ENCODE peak calls at places on chromosomes 2 and 18, in seven cellular contexts. A is NT2/D1; K is pancreas; H is right atrium auricular region; P is naive thymus-derived CD4-positive, alpha-beta T cell; Y is AG04450; Z is aorta. E is an unnamed sample.

GRCh38 chr18:58848685-58849084 is 16.0 kb upstream of the ZNF532 start:
- DNase-seq in K (no peak), P (no peak), Y (no peak), A (no peak), Z (no peak), H (no peak), E (no peak)

GRCh38 chr2:1748741-1749488 is 4.6 kb upstream of the PXDN start:
- DNase-seq in Y (no peak), A (no peak), H (peak; percentile 54), Z (no peak), K (peak; percentile 30), P (no peak), E (no peak)

GRCh38 chr2:9657731-9658130 is 26.9 kb upstream of the YWHAQ start:
- DNase-seq in H (no peak), Y (no peak), A (no peak), Z (no peak), K (no peak), P (no peak), E (no peak)

GRCh38 chr2:113979172-113980128 is 89.6 kb downstream of the ACTR3 start:
- DNase-seq in K (peak; percentile 55), Y (no peak), Z (no peak), A (peak; percentile 39), H (no peak), P (peak; percentile 19), E (peak; percentile 22)

GRCh38 chr2:2827691-2828315 is 496.7 kb upstream of the MYT1L start:
- DNase-seq in K (no peak), Y (no peak), A (no peak), Z (no peak), P (no peak), H (peak; percentile 54), E (no peak)

GRCh38 chr2:175734679-175735078 is 267.4 kb downstream of the LNPK start:
- DNase-seq in Y (no peak), P (no peak), K (no peak), A (no peak), Z (no peak), H (no peak), E (peak; percentile 8)

GRCh38 chr2:71603311-71603794 is 150.0 kb downstream of the DYSF start:
- DNase-seq in K (peak; percentile 39), A (no peak), Y (no peak), Z (peak; percentile 49), P (no peak), H (peak; percentile 67), E (no peak)

GRCh38 chr2:288002-288742 is at the start of gene ALKAL2:
- DNase-seq in P (no peak), Y (no peak), Z (no peak), H (no peak), A (no peak), K (peak; percentile 67), E (no peak)

GRCh38 chr2:39730276-39730675 is 48.8 kb downstream of the THUMPD2 start:
- DNase-seq in A (no peak), H (no peak), K (no peak), P (no peak), Y (no peak), Z (no peak), E (no peak)

GRCh38 chr2:212282596-212283330 is 255.8 kb downstream of the ERBB4 start:
- DNase-seq in Y (no peak), Z (no peak), P (no peak), K (no peak), A (no peak), H (no peak), E (no peak)

GRCh38 chr2:109287413-109287812 is 158.4 kb downstream of the SH3RF3 start:
- DNase-seq in Y (no peak), K (no peak), P (no peak), Z (peak; percentile 6), H (no peak), A (no peak), E (no peak)

GRCh38 chr18:66838340-66838987 is 234.6 kb upstream of the CDH19 start:
- DNase-seq in P (no peak), Y (no peak), H (peak; percentile 63), K (no peak), A (no peak), Z (no peak), E (no peak)

GRCh38 chr2:70385204-70385603 is 83.3 kb upstream of the FAM136A start:
- DNase-seq in Z (no peak), H (no peak), A (no peak), Y (no peak), P (no peak), K (no peak), E (no peak)

GRCh38 chr2:171160630-171161424 is at the start of gene TLK1:
- DNase-seq in Z (peak; percentile 80), K (peak; percentile 88), Y (peak; percentile 29), A (no peak), P (peak; percentile 78), H (peak; percentile 66), E (peak; percentile 67)

GRCh38 chr2:1625281-1626001 is 118.9 kb downstream of the PXDN start:
- DNase-seq in Y (peak; percentile 37), A (peak; percentile 36), P (no peak), K (no peak), H (no peak), Z (peak; percentile 42), E (no peak)

GRCh38 chr2:22497789-22498188 is 887.2 kb upstream of the KLHL29 start:
- DNase-seq in Z (no peak), K (no peak), A (no peak), Y (no peak), H (no peak), P (no peak), E (no peak)

GRCh38 chr2:106885326-106885725 is 641 bp downstream of the ST6GAL2 start:
- DNase-seq in P (no peak), A (no peak), Y (no peak), K (no peak), Z (no peak), H (no peak), E (no peak)

GRCh38 chr2:127698553-127699355 is 2.5 kb upstream of the SFT2D3 start:
- DNase-seq in A (no peak), H (no peak), K (no peak), Z (no peak), Y (no peak), P (no peak), E (no peak)

GRCh38 chr18:26003391-26003790 is 87.0 kb downstream of the SS18 start:
- DNase-seq in Y (no peak), A (no peak), H (no peak), Z (no peak), P (no peak), K (no peak), E (peak; percentile 4)

GRCh38 chr2:234502285-234502918 is 5.5 kb upstream of the ARL4C start:
- DNase-seq in H (no peak), Z (no peak), P (no peak), A (no peak), Y (peak; percentile 60), K (no peak), E (no peak)

GRCh38 chr2:127134833-127135830 is 28.2 kb upstream of the BIN1 start:
- DNase-seq in K (no peak), H (peak; percentile 56), Z (peak; percentile 71), P (no peak), Y (no peak), A (no peak), E (peak; percentile 61)

GRCh38 chr18:37497836-37498518 is 67.6 kb downstream of the CELF4 start:
- DNase-seq in Z (no peak), P (no peak), Y (no peak), K (no peak), H (no peak), A (no peak), E (no peak)

GRCh38 chr2:46914578-46915230 is 902 bp downstream of the MCFD2 start:
- DNase-seq in Z (no peak), H (no peak), A (no peak), Y (no peak), P (peak; percentile 11), K (no peak), E (no peak)

GRCh38 chr2:218219934-218220333 is 2.9 kb downstream of the ARPC2 start:
- DNase-seq in P (no peak), H (no peak), A (no peak), Z (no peak), Y (no peak), K (no peak), E (no peak)
- H3K4me3 ChIP-seq in P (peak overlapping the region; percentile 90), H (no peak overlapping the region), A (no peak overlapping the region), Z (peak overlapping the region; percentile 38), Y (peak overlapping the region; percentile 41), K (no peak overlapping the region), E (no peak overlapping the region)

GRCh38 chr2:152720794-152721193 is 2.4 kb downstream of the ARL6IP6 start:
- DNase-seq in Y (no peak), P (no peak), H (no peak), Z (no peak), A (no peak), K (no peak), E (no peak)
- H3K4me3 ChIP-seq in Y (no peak overlapping the region), P (no peak overlapping the region), H (no peak overlapping the region), Z (no peak overlapping the region), A (peak overlapping the region; percentile 97), K (no peak overlapping the region), E (no peak overlapping the region)

GRCh38 chr2:181657379-181657778 is 474 bp upstream of the CERKL start:
- DNase-seq in A (no peak), H (no peak), K (no peak), Y (no peak), Z (no peak), P (no peak), E (no peak)
- H3K4me3 ChIP-seq in A (peak overlapping the region; percentile 65), H (no peak overlapping the region), K (no peak overlapping the region), Y (peak overlapping the region; percentile 57), Z (no peak overlapping the region), P (no peak overlapping the region), E (no peak overlapping the region)

DNA sequence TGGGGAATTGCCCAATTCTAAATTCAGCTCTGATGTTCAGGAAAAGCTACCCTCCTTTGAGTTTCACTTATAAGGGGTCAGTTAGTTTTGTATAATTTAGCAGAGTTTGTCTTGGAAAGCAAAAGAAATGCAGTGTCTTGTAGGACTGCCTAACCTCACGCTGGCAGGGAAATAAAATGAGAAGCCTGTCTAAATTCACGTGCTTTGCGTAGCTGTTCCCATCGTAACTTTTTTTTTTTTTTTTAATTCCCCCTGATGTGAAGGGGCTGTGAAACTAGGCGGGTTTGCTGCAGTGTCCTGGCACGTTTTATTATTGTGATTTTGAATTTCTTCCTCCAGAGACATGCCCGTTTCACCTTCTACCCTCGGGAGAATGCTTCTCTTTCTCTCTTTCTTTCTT is 2.1 kb downstream of the MEIS1 start:
- DNase-seq in K (no peak), Z (no peak), P (no peak), Y (no peak), H (no peak), A (no peak), E (no peak)
- H3K4me3 ChIP-seq in K (peak overlapping the region; percentile 43), Z (peak overlapping the region; percentile 70), P (no peak overlapping the region), Y (peak overlapping the region; percentile 91), H (peak overlapping the region; percentile 62), A (no peak overlapping the region), E (peak overlapping the region; percentile 83)

GRCh38 chr2:25279091-25279651 is 62.6 kb downstream of the DNMT3A start:
- DNase-seq in Y (no peak), K (no peak), Z (peak; percentile 89), A (no peak), H (peak; percentile 86), P (no peak), E (peak; percentile 49)
- H3K4me3 ChIP-seq in Y (no peak overlapping the region), K (no peak overlapping the region), Z (no peak overlapping the region), A (no peak overlapping the region), H (no peak overlapping the region), P (no peak overlapping the region), E (no peak overlapping the region)

E was measured in BE2C.